ENCODE peak calls at places on chromosomes 4 and X, in seven cellular contexts. X, P, J, Y, Q, O and S are unnamed samples.

GRCh38 chr4:111556861-111557260 is 588.4 kb upstream of the FAM241A start:
- DNase-seq in X (no peak), P (no peak), J (no peak), Y (no peak), Q (no peak), O (no peak), S (no peak)

GRCh38 chr4:10140866-10141759 is 24.5 kb upstream of the WDR1 start:
- DNase-seq in X (no peak), P (no peak), J (no peak), Y (no peak), Q (peak), O (peak), S (no peak)

GRCh38 chr4:17117746-17118145 is 219.3 kb upstream of the LDB2 start:
- DNase-seq in X (no peak), P (no peak), J (no peak), Y (no peak), Q (no peak), O (no peak), S (no peak)

GRCh38 chr4:174283507-174284180 is at the start of the genes CEP44 and FBXO8:
- DNase-seq in X (peak), P (peak), J (peak), Y (peak), Q (peak), O (peak), S (peak)

GRCh38 chr4:174010547-174010946 is 272.9 kb downstream of the FBXO8 start:
- DNase-seq in X (no peak), P (no peak), J (no peak), Y (no peak), Q (no peak), O (no peak), S (no peak)

GRCh38 chrX:18172970-18173369 is 47.7 kb downstream of the BEND2 start:
- DNase-seq in X (no peak), P (no peak), J (no peak), Y (no peak), Q (no peak), O (no peak), S (no peak)

GRCh38 chrX:38929966-38930421 is 128.7 kb downstream of the MID1IP1 start:
- DNase-seq in X (no peak), P (no peak), J (no peak), Y (no peak), Q (no peak), O (no peak), S (no peak)

GRCh38 chrX:109624022-109624421 is 950 bp downstream of the KCNE5 start:
- DNase-seq in X (no peak), P (no peak), J (no peak), Y (no peak), Q (no peak), O (no peak), S (no peak)

GRCh38 chr4:84697159-84697558 is 114.2 kb downstream of the CDS1 start:
- DNase-seq in X (no peak), P (no peak), J (no peak), Y (no peak), Q (no peak), O (no peak), S (no peak)

GRCh38 chrX:2967998-2968909 is 38.1 kb upstream of the ARSH start:
- DNase-seq in X (no peak), P (no peak), J (no peak), Y (no peak), Q (no peak), O (no peak), S (peak)

GRCh38 chr4:148776944-148777343 is 334.7 kb upstream of the NR3C2 start:
- DNase-seq in X (no peak), P (no peak), J (no peak), Y (no peak), Q (no peak), O (no peak), S (no peak)

GRCh38 chrX:69107231-69107739 is 58.0 kb downstream of the PJA1 start:
- DNase-seq in X (no peak), P (no peak), J (no peak), Y (no peak), Q (peak), O (no peak), S (no peak)

GRCh38 chr4:173508386-173509002 is 21.5 kb downstream of the HAND2 start:
- DNase-seq in X (no peak), P (no peak), J (no peak), Y (peak), Q (no peak), O (peak), S (no peak)

GRCh38 chrX:12497832-12498591 is 293.2 kb upstream of the PRPS2 start:
- DNase-seq in X (no peak), P (no peak), J (no peak), Y (peak), Q (peak), O (peak), S (no peak)

GRCh38 chr4:3830774-3831528 is 64.8 kb downstream of the ADRA2C start:
- DNase-seq in X (no peak), P (no peak), J (peak), Y (no peak), Q (peak), O (no peak), S (no peak)

GRCh38 chr4:7904942-7905341 is 34.7 kb downstream of the AFAP1 start:
- DNase-seq in X (no peak), P (no peak), J (no peak), Y (no peak), Q (no peak), O (no peak), S (no peak)

GRCh38 chr4:113822555-113823290 is 61.2 kb upstream of the CAMK2D start:
- DNase-seq in X (peak), P (no peak), J (no peak), Y (no peak), Q (no peak), O (no peak), S (no peak)

GRCh38 chr4:105548483-105548882 is 3.9 kb upstream of the ARHGEF38 start:
- DNase-seq in X (no peak), P (no peak), J (no peak), Y (no peak), Q (no peak), O (no peak), S (no peak)

GRCh38 chrX:95346854-95347253 is 1337.8 kb upstream of the DIAPH2 start:
- DNase-seq in X (no peak), P (no peak), J (peak), Y (no peak), Q (no peak), O (no peak), S (peak)

GRCh38 chrX:79290596-79290995 is 76.5 kb downstream of the ITM2A start:
- DNase-seq in X (no peak), P (no peak), J (no peak), Y (no peak), Q (no peak), O (no peak), S (no peak)

GRCh38 chr4:55926610-55927009 is 22.1 kb upstream of the CEP135 start:
- DNase-seq in X (no peak), P (no peak), J (no peak), Y (no peak), Q (no peak), O (no peak), S (no peak)

GRCh38 chr4:136036744-136037143 is 1495.5 kb downstream of the PCDH18 start:
- DNase-seq in X (no peak), P (peak), J (no peak), Y (no peak), Q (no peak), O (no peak), S (no peak)

GRCh38 chrX:10492250-10492649 is 128.1 kb downstream of the MID1 start:
- DNase-seq in X (no peak), P (no peak), J (no peak), Y (no peak), Q (no peak), O (no peak), S (no peak)

GRCh38 chr4:36399762-36400353 is 118.4 kb downstream of the DTHD1 start:
- DNase-seq in X (peak), P (no peak), J (peak), Y (no peak), Q (no peak), O (no peak), S (no peak)

GRCh38 chrX:69503835-69504625 is at the start of gene NALF2:
- DNase-seq in X (no peak), P (peak), J (peak), Y (peak), Q (peak), O (peak), S (peak)

GRCh38 chrX:40964633-40965586 is 120.3 kb upstream of the USP9X start:
- DNase-seq in X (no peak), P (no peak), J (no peak), Y (no peak), Q (no peak), O (no peak), S (no peak)

GRCh38 chr4:156298230-156298629 is 344.6 kb upstream of the CTSO start:
- DNase-seq in X (no peak), P (no peak), J (no peak), Y (no peak), Q (no peak), O (no peak), S (no peak)

GRCh38 chr4:139469869-139470268 is 15.9 kb downstream of the RAB33B start:
- DNase-seq in X (no peak), P (no peak), J (no peak), Y (no peak), Q (no peak), O (no peak), S (no peak)

GRCh38 chrX:135596495-135596894 is 76.0 kb downstream of the INTS6L start:
- DNase-seq in X (no peak), P (peak), J (peak), Y (peak), Q (peak), O (peak), S (peak)

GRCh38 chrX:119684916-119685224 is 8.1 kb downstream of the SEPTIN6 start:
- DNase-seq in X (no peak), P (no peak), J (no peak), Y (no peak), Q (no peak), O (no peak), S (no peak)

GRCh38 chr4:14168919-14169318 is 541.4 kb upstream of the BOD1L1 start:
- DNase-seq in X (peak), P (no peak), J (no peak), Y (peak), Q (no peak), O (no peak), S (no peak)

GRCh38 chr4:40910706-40911105 is 161.0 kb downstream of the NSUN7 start:
- DNase-seq in X (no peak), P (no peak), J (no peak), Y (no peak), Q (no peak), O (no peak), S (no peak)

GRCh38 chr4:100290585-100290984 is 100.3 kb upstream of the DDIT4L start:
- DNase-seq in X (no peak), P (no peak), J (no peak), Y (no peak), Q (no peak), O (no peak), S (no peak)

GRCh38 chr4:186554890-186555827 is at the start of gene MTNR1A:
- DNase-seq in X (no peak), P (no peak), J (no peak), Y (peak), Q (no peak), O (peak), S (no peak)

GRCh38 chrX:131752493-131753198 is 208.8 kb downstream of the OR13H1 start:
- DNase-seq in X (peak), P (no peak), J (no peak), Y (peak), Q (no peak), O (no peak), S (peak)

DNA sequence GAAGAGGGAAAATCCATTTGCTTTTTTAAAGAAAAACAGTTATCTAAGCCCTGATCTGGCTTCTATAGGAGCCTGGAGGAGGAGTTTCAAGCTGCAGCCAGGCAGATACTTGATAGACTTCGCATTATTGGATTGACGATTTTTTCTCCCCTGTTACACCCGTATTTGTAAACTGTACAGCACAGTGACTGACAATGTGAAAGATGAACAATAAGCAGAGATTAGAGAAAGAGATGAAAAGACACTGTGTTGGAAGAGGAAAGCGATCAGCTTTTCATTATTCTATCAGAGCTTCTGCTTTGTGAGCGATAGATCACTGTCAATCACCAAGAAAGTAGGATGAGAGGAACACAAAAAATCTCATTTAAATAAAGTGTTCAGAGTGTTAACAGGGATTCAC is 639.2 kb downstream of the TLL1 start:
- DNase-seq in X (no peak), P (no peak), J (no peak), Y (no peak), Q (no peak), O (no peak), S (no peak)
- TF ChIP-seq JUND in X (no peak), P (no peak), J (no peak), Y (no peak), Q (no peak), O (no peak), S (no peak)

DNA sequence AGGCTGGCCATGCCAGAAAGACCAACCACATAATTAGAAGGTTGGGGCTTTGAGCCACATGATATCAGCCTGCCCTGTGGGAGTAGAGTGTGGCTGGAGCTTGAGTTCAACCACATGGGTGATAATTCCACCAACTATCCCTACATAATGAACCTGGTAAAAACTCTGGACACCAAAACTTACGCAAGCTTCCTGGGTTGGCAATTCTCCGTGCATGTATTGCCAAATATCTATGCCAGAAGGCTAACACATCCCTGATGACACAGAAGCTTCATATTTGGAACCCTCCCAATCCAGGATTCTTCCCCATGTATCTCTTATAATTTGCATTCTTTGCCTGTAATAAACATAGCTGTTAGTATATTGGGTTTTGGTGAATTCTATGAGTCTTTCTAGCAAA is 68.2 kb downstream of the FUNDC1 start:
- DNase-seq in X (no peak), P (no peak), J (no peak), Y (no peak), Q (no peak), O (no peak), S (no peak)
- TF ChIP-seq JUND in X (no peak), P (no peak), J (no peak), Y (no peak), Q (no peak), O (no peak), S (no peak)

DNA sequence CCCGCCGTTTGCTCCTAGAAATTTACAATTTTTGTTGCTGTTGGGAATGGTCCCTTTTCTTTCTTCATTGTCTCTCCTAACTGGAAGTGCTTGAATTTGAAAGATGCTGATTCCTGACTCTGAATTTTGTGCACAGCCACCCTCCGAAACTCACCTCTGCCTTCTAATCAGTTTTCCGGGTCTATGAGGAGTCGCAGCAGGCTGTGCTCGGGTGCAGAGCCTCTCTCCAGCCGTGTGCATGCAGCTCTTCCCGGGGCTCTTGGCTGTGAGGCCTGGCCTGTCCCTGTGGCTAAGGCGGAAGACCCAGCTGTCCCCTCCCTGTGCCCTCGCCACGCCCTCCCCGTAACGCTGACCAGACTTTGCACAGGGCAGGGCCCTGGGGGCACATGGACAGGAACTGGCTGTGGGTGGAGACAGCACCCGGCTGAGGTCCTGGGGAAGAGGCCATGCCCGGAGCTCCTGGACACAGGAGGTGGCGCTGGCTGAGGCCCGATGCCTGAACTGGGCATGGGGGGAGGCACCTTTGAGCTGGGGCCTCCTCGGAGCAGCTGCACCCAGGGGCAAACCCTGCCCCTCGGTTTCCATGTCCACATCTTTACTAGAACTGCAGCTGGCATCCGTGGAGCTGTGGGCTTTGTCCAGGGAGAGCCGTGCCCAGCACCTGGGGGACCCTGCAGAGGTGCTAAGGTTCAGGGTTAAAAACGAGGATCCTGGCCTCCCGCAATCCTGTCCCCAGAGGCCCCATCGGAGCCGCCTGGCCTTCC is 32.6 kb upstream of the SPON2 start:
- DNase-seq in X (no peak), P (no peak), J (peak), Y (peak), Q (no peak), O (peak), S (no peak)
- TF ChIP-seq JUND in X (no peak), P (no peak), J (no peak), Y (no peak), Q (no peak), O (no peak), S (no peak)

DNA sequence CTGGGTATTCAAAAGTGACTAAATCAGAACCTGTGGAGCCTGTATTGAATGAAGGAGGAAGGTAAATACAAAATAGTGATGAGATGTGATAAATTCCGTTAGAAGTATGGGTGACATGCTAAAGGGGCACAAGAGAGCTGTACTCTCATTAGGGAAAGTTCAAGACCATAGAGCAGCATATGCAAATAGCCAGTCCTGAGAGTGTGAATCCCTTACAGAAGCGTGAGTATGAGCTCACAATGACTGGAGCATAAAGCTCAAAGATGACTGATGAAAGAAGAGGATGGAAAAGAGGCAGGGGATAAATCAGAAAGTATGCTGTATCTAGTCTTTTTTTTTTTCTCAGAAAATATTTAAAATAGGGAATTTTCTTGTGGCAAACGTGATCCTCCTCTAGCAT is 12.1 kb upstream of the NPFFR2 start:
- DNase-seq in X (no peak), P (no peak), J (no peak), Y (no peak), Q (no peak), O (no peak), S (no peak)
- TF ChIP-seq JUND in X (no peak), P (no peak), J (no peak), Y (no peak), Q (no peak), O (no peak), S (no peak)

GRCh38 chrX:16587776-16588175 is 62.2 kb upstream of the S100G start:
- DNase-seq in X (no peak), P (no peak), J (no peak), Y (no peak), Q (no peak), O (no peak), S (no peak)
- TF ChIP-seq JUND in X (no peak), P (no peak), J (no peak), Y (no peak), Q (no peak), O (no peak), S (no peak)